ENCODE peak calls at places on chromosome 3, in nine cellular contexts. One of them, this sample, is unnamed.

GRCh38 chr3:122101646-122102045 is 46.5 kb downstream of the CD86 start:
- DNase-seq in hepatocyte: peak
- DNase-seq in A549: peak
- DNase-seq in HCT116: peak
- DNase-seq in brain microvascular endothelial cell: peak
- DNase-seq in IMR-90: peak
- DNase-seq in caudate nucleus: no peak
- DNase-seq in CD8-positive, alpha-beta memory T cell: peak
- DNase-seq in breast epithelium: no peak
- DNase-seq in this sample: peak

GRCh38 chr3:70180664-70181063 is 131.8 kb downstream of the MDFIC2 start:
- DNase-seq in hepatocyte: no peak
- DNase-seq in A549: no peak
- DNase-seq in HCT116: no peak
- DNase-seq in brain microvascular endothelial cell: no peak
- DNase-seq in IMR-90: no peak
- DNase-seq in caudate nucleus: no peak
- DNase-seq in CD8-positive, alpha-beta memory T cell: no peak
- DNase-seq in breast epithelium: no peak
- DNase-seq in this sample: no peak

GRCh38 chr3:196141866-196142673 is 60.2 kb upstream of the TFRC start:
- DNase-seq in hepatocyte: no peak
- DNase-seq in A549: no peak
- DNase-seq in HCT116: no peak
- DNase-seq in brain microvascular endothelial cell: no peak
- DNase-seq in IMR-90: no peak
- DNase-seq in caudate nucleus: no peak
- DNase-seq in CD8-positive, alpha-beta memory T cell: no peak
- DNase-seq in breast epithelium: peak
- DNase-seq in this sample: peak

GRCh38 chr3:23275814-23276213 is 72.7 kb downstream of the UBE2E2 start:
- DNase-seq in hepatocyte: no peak
- DNase-seq in A549: no peak
- DNase-seq in HCT116: no peak
- DNase-seq in brain microvascular endothelial cell: no peak
- DNase-seq in IMR-90: no peak
- DNase-seq in caudate nucleus: no peak
- DNase-seq in CD8-positive, alpha-beta memory T cell: no peak
- DNase-seq in breast epithelium: no peak
- DNase-seq in this sample: no peak

GRCh38 chr3:155549087-155549486 is 195.8 kb downstream of the PLCH1 start:
- DNase-seq in hepatocyte: no peak
- DNase-seq in A549: no peak
- DNase-seq in HCT116: no peak
- DNase-seq in brain microvascular endothelial cell: no peak
- DNase-seq in IMR-90: no peak
- DNase-seq in caudate nucleus: no peak
- DNase-seq in CD8-positive, alpha-beta memory T cell: no peak
- DNase-seq in breast epithelium: no peak
- DNase-seq in this sample: no peak

GRCh38 chr3:31878231-31878838 is 102.7 kb downstream of the OSBPL10 start:
- DNase-seq in hepatocyte: no peak
- DNase-seq in A549: no peak
- DNase-seq in HCT116: no peak
- DNase-seq in brain microvascular endothelial cell: peak
- DNase-seq in IMR-90: peak
- DNase-seq in caudate nucleus: no peak
- DNase-seq in CD8-positive, alpha-beta memory T cell: no peak
- DNase-seq in breast epithelium: no peak
- DNase-seq in this sample: no peak

GRCh38 chr3:15659254-15659975 is 57.9 kb downstream of the BTD start:
- DNase-seq in hepatocyte: no peak
- DNase-seq in A549: no peak
- DNase-seq in HCT116: no peak
- DNase-seq in brain microvascular endothelial cell: no peak
- DNase-seq in IMR-90: no peak
- DNase-seq in caudate nucleus: no peak
- DNase-seq in CD8-positive, alpha-beta memory T cell: no peak
- DNase-seq in breast epithelium: no peak
- DNase-seq in this sample: no peak

GRCh38 chr3:11509175-11510000 is 134.3 kb downstream of the VGLL4 start:
- DNase-seq in hepatocyte: peak
- DNase-seq in A549: no peak
- DNase-seq in HCT116: no peak
- DNase-seq in brain microvascular endothelial cell: peak
- DNase-seq in IMR-90: peak
- DNase-seq in caudate nucleus: no peak
- DNase-seq in CD8-positive, alpha-beta memory T cell: no peak
- DNase-seq in breast epithelium: no peak
- DNase-seq in this sample: no peak

GRCh38 chr3:13113346-13114335 is 40.4 kb upstream of the IQSEC1 start:
- DNase-seq in hepatocyte: no peak
- DNase-seq in A549: no peak
- DNase-seq in HCT116: no peak
- DNase-seq in brain microvascular endothelial cell: no peak
- DNase-seq in IMR-90: no peak
- DNase-seq in caudate nucleus: no peak
- DNase-seq in CD8-positive, alpha-beta memory T cell: no peak
- DNase-seq in breast epithelium: no peak
- DNase-seq in this sample: no peak

GRCh38 chr3:46380471-46381215 is 9.9 kb downstream of the CCR5 start:
- DNase-seq in hepatocyte: no peak
- DNase-seq in A549: no peak
- DNase-seq in HCT116: no peak
- DNase-seq in brain microvascular endothelial cell: no peak
- DNase-seq in IMR-90: no peak
- DNase-seq in caudate nucleus: no peak
- DNase-seq in CD8-positive, alpha-beta memory T cell: no peak
- DNase-seq in breast epithelium: no peak
- DNase-seq in this sample: peak

GRCh38 chr3:196227629-196228493 is 11.5 kb downstream of the SLC51A start:
- DNase-seq in hepatocyte: peak
- DNase-seq in A549: no peak
- DNase-seq in HCT116: no peak
- DNase-seq in brain microvascular endothelial cell: no peak
- DNase-seq in IMR-90: no peak
- DNase-seq in caudate nucleus: no peak
- DNase-seq in CD8-positive, alpha-beta memory T cell: no peak
- DNase-seq in breast epithelium: no peak
- DNase-seq in this sample: no peak

GRCh38 chr3:38713121-38713520 is 63.6 kb upstream of the SCN5A start:
- DNase-seq in hepatocyte: no peak
- DNase-seq in A549: no peak
- DNase-seq in HCT116: no peak
- DNase-seq in brain microvascular endothelial cell: no peak
- DNase-seq in IMR-90: no peak
- DNase-seq in caudate nucleus: no peak
- DNase-seq in CD8-positive, alpha-beta memory T cell: no peak
- DNase-seq in breast epithelium: no peak
- DNase-seq in this sample: no peak

GRCh38 chr3:102200126-102200525 is 234.7 kb upstream of the ZPLD1 start:
- DNase-seq in hepatocyte: no peak
- DNase-seq in A549: no peak
- DNase-seq in HCT116: no peak
- DNase-seq in brain microvascular endothelial cell: peak
- DNase-seq in IMR-90: peak
- DNase-seq in caudate nucleus: no peak
- DNase-seq in CD8-positive, alpha-beta memory T cell: no peak
- DNase-seq in breast epithelium: no peak
- DNase-seq in this sample: peak
- H3K27ac ChIP-seq in hepatocyte: no peak
- H3K27ac ChIP-seq in A549: no peak
- H3K27ac ChIP-seq in HCT116: no peak
- H3K27ac ChIP-seq in brain microvascular endothelial cell: peak
- H3K27ac ChIP-seq in IMR-90: no peak
- H3K27ac ChIP-seq in caudate nucleus: no peak
- H3K27ac ChIP-seq in CD8-positive, alpha-beta memory T cell: no peak
- H3K27ac ChIP-seq in breast epithelium: no peak
- H3K27ac ChIP-seq in this sample: peak

GRCh38 chr3:124082343-124082742 is 90.4 kb upstream of the ROPN1 start:
- DNase-seq in hepatocyte: no peak
- DNase-seq in A549: no peak
- DNase-seq in HCT116: no peak
- DNase-seq in brain microvascular endothelial cell: no peak
- DNase-seq in IMR-90: no peak
- DNase-seq in caudate nucleus: no peak
- DNase-seq in CD8-positive, alpha-beta memory T cell: no peak
- DNase-seq in breast epithelium: no peak
- DNase-seq in this sample: no peak

GRCh38 chr3:124083990-124084389 is 92.1 kb upstream of the ROPN1 start:
- DNase-seq in hepatocyte: no peak
- DNase-seq in A549: no peak
- DNase-seq in HCT116: no peak
- DNase-seq in brain microvascular endothelial cell: no peak
- DNase-seq in IMR-90: no peak
- DNase-seq in caudate nucleus: no peak
- DNase-seq in CD8-positive, alpha-beta memory T cell: no peak
- DNase-seq in breast epithelium: no peak
- DNase-seq in this sample: no peak

GRCh38 chr3:124088801-124089200 is 96.9 kb upstream of the ROPN1 start:
- DNase-seq in hepatocyte: no peak
- DNase-seq in A549: no peak
- DNase-seq in HCT116: no peak
- DNase-seq in brain microvascular endothelial cell: no peak
- DNase-seq in IMR-90: no peak
- DNase-seq in caudate nucleus: no peak
- DNase-seq in CD8-positive, alpha-beta memory T cell: no peak
- DNase-seq in breast epithelium: no peak
- DNase-seq in this sample: no peak

GRCh38 chr3:124079912-124080276 is 88.0 kb upstream of the ROPN1 start:
- DNase-seq in hepatocyte: no peak
- DNase-seq in A549: no peak
- DNase-seq in HCT116: no peak
- DNase-seq in brain microvascular endothelial cell: no peak
- DNase-seq in IMR-90: no peak
- DNase-seq in caudate nucleus: no peak
- DNase-seq in CD8-positive, alpha-beta memory T cell: no peak
- DNase-seq in breast epithelium: no peak
- DNase-seq in this sample: no peak

GRCh38 chr3:124084398-124084881 is 92.5 kb upstream of the ROPN1 start:
- DNase-seq in hepatocyte: peak
- DNase-seq in A549: no peak
- DNase-seq in HCT116: no peak
- DNase-seq in brain microvascular endothelial cell: no peak
- DNase-seq in IMR-90: peak
- DNase-seq in caudate nucleus: no peak
- DNase-seq in CD8-positive, alpha-beta memory T cell: no peak
- DNase-seq in breast epithelium: no peak
- DNase-seq in this sample: no peak
- H3K27ac ChIP-seq in hepatocyte: no peak
- H3K27ac ChIP-seq in A549: no peak
- H3K27ac ChIP-seq in HCT116: no peak
- H3K27ac ChIP-seq in brain microvascular endothelial cell: no peak
- H3K27ac ChIP-seq in IMR-90: no peak
- H3K27ac ChIP-seq in caudate nucleus: no peak
- H3K27ac ChIP-seq in CD8-positive, alpha-beta memory T cell: no peak
- H3K27ac ChIP-seq in breast epithelium: peak
- H3K27ac ChIP-seq in this sample: no peak

GRCh38 chr3:125107384-125107783 is 51.6 kb upstream of the HEG1 start:
- DNase-seq in hepatocyte: no peak
- DNase-seq in A549: no peak
- DNase-seq in HCT116: no peak
- DNase-seq in brain microvascular endothelial cell: no peak
- DNase-seq in IMR-90: no peak
- DNase-seq in caudate nucleus: no peak
- DNase-seq in CD8-positive, alpha-beta memory T cell: no peak
- DNase-seq in breast epithelium: no peak
- DNase-seq in this sample: peak

GRCh38 chr3:125107861-125108567 is 52.2 kb upstream of the HEG1 start:
- DNase-seq in hepatocyte: no peak
- DNase-seq in A549: no peak
- DNase-seq in HCT116: no peak
- DNase-seq in brain microvascular endothelial cell: peak
- DNase-seq in IMR-90: peak
- DNase-seq in caudate nucleus: no peak
- DNase-seq in CD8-positive, alpha-beta memory T cell: no peak
- DNase-seq in breast epithelium: no peak
- DNase-seq in this sample: peak

GRCh38 chr3:125109541-125109925 is 53.7 kb upstream of the HEG1 start:
- DNase-seq in hepatocyte: no peak
- DNase-seq in A549: no peak
- DNase-seq in HCT116: no peak
- DNase-seq in brain microvascular endothelial cell: no peak
- DNase-seq in IMR-90: no peak
- DNase-seq in caudate nucleus: no peak
- DNase-seq in CD8-positive, alpha-beta memory T cell: no peak
- DNase-seq in breast epithelium: no peak
- DNase-seq in this sample: no peak

GRCh38 chr3:125110016-125110875 is 54.4 kb upstream of the HEG1 start:
- DNase-seq in hepatocyte: peak
- DNase-seq in A549: no peak
- DNase-seq in HCT116: peak
- DNase-seq in brain microvascular endothelial cell: peak
- DNase-seq in IMR-90: peak
- DNase-seq in caudate nucleus: no peak
- DNase-seq in CD8-positive, alpha-beta memory T cell: no peak
- DNase-seq in breast epithelium: no peak
- DNase-seq in this sample: peak

GRCh38 chr3:125108833-125109540 is 53.2 kb upstream of the HEG1 start:
- DNase-seq in hepatocyte: no peak
- DNase-seq in A549: no peak
- DNase-seq in HCT116: no peak
- DNase-seq in brain microvascular endothelial cell: no peak
- DNase-seq in IMR-90: no peak
- DNase-seq in caudate nucleus: no peak
- DNase-seq in CD8-positive, alpha-beta memory T cell: no peak
- DNase-seq in breast epithelium: no peak
- DNase-seq in this sample: no peak
- H3K27ac ChIP-seq in hepatocyte: no peak
- H3K27ac ChIP-seq in A549: peak
- H3K27ac ChIP-seq in HCT116: no peak
- H3K27ac ChIP-seq in brain microvascular endothelial cell: peak
- H3K27ac ChIP-seq in IMR-90: peak
- H3K27ac ChIP-seq in caudate nucleus: no peak
- H3K27ac ChIP-seq in CD8-positive, alpha-beta memory T cell: no peak
- H3K27ac ChIP-seq in breast epithelium: no peak
- H3K27ac ChIP-seq in this sample: no peak

DNA sequence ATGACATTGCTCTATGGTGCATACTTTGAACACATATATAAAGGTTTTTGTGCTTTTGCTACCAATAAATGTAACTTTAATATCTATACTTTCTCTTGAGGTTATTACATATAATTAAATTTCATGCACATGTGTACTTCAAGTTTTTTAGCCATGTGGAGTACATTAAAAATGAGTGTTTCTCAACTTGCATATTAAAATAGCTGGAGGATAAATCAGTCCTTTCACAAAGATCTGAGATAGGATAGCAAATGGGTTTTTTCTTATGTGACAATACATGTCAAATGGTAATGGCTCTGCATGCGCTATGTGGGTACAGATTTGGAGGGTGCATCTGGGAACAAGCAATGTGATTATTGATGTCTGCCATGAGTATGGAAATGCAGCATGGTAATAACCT is 48.7 kb upstream of the COL6A6 start:
- DNase-seq in hepatocyte: no peak
- DNase-seq in A549: no peak
- DNase-seq in HCT116: no peak
- DNase-seq in brain microvascular endothelial cell: no peak
- DNase-seq in IMR-90: no peak
- DNase-seq in caudate nucleus: no peak
- DNase-seq in CD8-positive, alpha-beta memory T cell: no peak
- DNase-seq in breast epithelium: no peak
- DNase-seq in this sample: no peak
- H3K27ac ChIP-seq in hepatocyte: no peak
- H3K27ac ChIP-seq in A549: no peak
- H3K27ac ChIP-seq in HCT116: no peak
- H3K27ac ChIP-seq in brain microvascular endothelial cell: no peak
- H3K27ac ChIP-seq in IMR-90: no peak
- H3K27ac ChIP-seq in caudate nucleus: no peak
- H3K27ac ChIP-seq in CD8-positive, alpha-beta memory T cell: no peak
- H3K27ac ChIP-seq in breast epithelium: no peak
- H3K27ac ChIP-seq in this sample: no peak

This sample was measured in foreskin keratinocyte.